ENCODE peak calls at places on chromosomes 13 and 19, in nine cellular contexts. N is astrocyte of the cerebellum, J is breast epithelium, C is keratinocyte, A is IMR-90, S is A549, P is stomach, X is thoracic aorta, F is psoas muscle. K is an unnamed sample.

GRCh38 chr13:105796081-105796480 is 739.4 kb downstream of the EFNB2 start:
- DNase-seq in S (no peak), N (no peak), J (no peak), C (no peak), X (no peak), P (no peak), F (no peak), A (no peak), K (no peak)

GRCh38 chr13:51605698-51606097 is 21.4 kb downstream of the WDFY2 start:
- DNase-seq in C (no peak), J (no peak), F (no peak), X (no peak), A (no peak), N (no peak), P (no peak), S (no peak), K (no peak)

GRCh38 chr19:1836458-1837221 is 11.6 kb downstream of the REXO1 start:
- DNase-seq in N (no peak), P (no peak), A (no peak), C (no peak), F (no peak), X (no peak), J (no peak), S (no peak), K (no peak)

GRCh38 chr13:23347601-23348000 is 85.9 kb downstream of the SACS start:
- DNase-seq in J (no peak), A (no peak), X (no peak), S (no peak), P (no peak), N (no peak), F (no peak), C (no peak), K (no peak)

GRCh38 chr19:13984186-13984585 is 21.9 kb downstream of the RFX1 start:
- DNase-seq in S (no peak), A (no peak), F (no peak), P (no peak), N (no peak), J (no peak), X (no peak), C (no peak), K (no peak)

GRCh38 chr13:103203750-103204330 is 137.6 kb upstream of the SLC10A2 start:
- DNase-seq in J (no peak), A (no peak), F (no peak), P (no peak), X (no peak), S (no peak), N (no peak), C (no peak), K (no peak)

GRCh38 chr13:110008816-110009215 is 222.4 kb upstream of the IRS2 start:
- DNase-seq in S (no peak), N (no peak), A (no peak), X (no peak), C (no peak), J (no peak), F (no peak), P (no peak), K (no peak)

GRCh38 chr13:41059466-41059865 is 1.8 kb upstream of the WBP4 start:
- DNase-seq in F (no peak), N (no peak), A (peak), X (no peak), S (no peak), P (no peak), C (no peak), J (no peak), K (no peak)

GRCh38 chr13:44322928-44323327 is 50.7 kb upstream of the SERP2 start:
- DNase-seq in X (no peak), P (no peak), J (no peak), F (no peak), N (no peak), A (no peak), C (no peak), S (no peak), K (no peak)

GRCh38 chr13:93776936-93777335 is 550.3 kb downstream of the GPC6 start:
- DNase-seq in S (no peak), J (no peak), A (peak), P (no peak), X (no peak), N (peak), C (no peak), F (no peak), K (peak)

GRCh38 chr13:112165712-112166111 is 98.8 kb downstream of the SOX1 start:
- DNase-seq in C (no peak), A (no peak), N (no peak), P (no peak), J (no peak), F (no peak), S (no peak), X (no peak), K (no peak)

GRCh38 chr13:105778196-105778595 is 757.3 kb downstream of the EFNB2 start:
- DNase-seq in J (no peak), F (no peak), C (no peak), N (peak), S (no peak), P (no peak), A (peak), X (no peak), K (peak)

GRCh38 chr19:7845390-7846179 is 15.6 kb downstream of the EVI5L start:
- DNase-seq in P (no peak), F (no peak), X (no peak), C (no peak), N (no peak), A (no peak), S (no peak), J (no peak), K (no peak)

GRCh38 chr19:44747739-44748425 is 626 bp upstream of the BCL3 start:
- DNase-seq in F (peak), P (peak), X (no peak), S (peak), C (no peak), A (peak), N (no peak), J (peak), K (peak)

GRCh38 chr19:738509-739128 is 12.3 kb upstream of the MISP start:
- DNase-seq in N (no peak), F (no peak), X (no peak), P (no peak), J (no peak), C (no peak), S (no peak), A (no peak), K (no peak)

GRCh38 chr13:77516342-77516789 is 19.1 kb upstream of the SCEL start:
- DNase-seq in P (no peak), S (no peak), J (no peak), N (no peak), A (peak), C (no peak), F (no peak), X (no peak), K (peak)

GRCh38 chr13:77853701-77854100 is 64.9 kb downstream of the EDNRB start:
- DNase-seq in F (no peak), S (no peak), A (no peak), N (no peak), P (no peak), X (no peak), C (no peak), J (no peak), K (no peak)

GRCh38 chr19:37964109-37964508 is 57.1 kb downstream of the SIPA1L3 start:
- DNase-seq in S (no peak), C (no peak), P (no peak), X (no peak), F (no peak), N (no peak), A (peak), J (no peak), K (no peak)

GRCh38 chr19:47471733-47472457 is at the start of gene SLC8A2:
- DNase-seq in N (peak), X (peak), P (peak), F (peak), S (peak), A (peak), J (no peak), C (peak), K (peak)

GRCh38 chr13:43203781-43204180 is 180.4 kb downstream of the DNAJC15 start:
- DNase-seq in X (no peak), J (no peak), F (no peak), C (no peak), A (no peak), N (no peak), S (no peak), P (no peak), K (no peak)

GRCh38 chr19:55625004-55625326 is 599 bp upstream of the ZNF784 start:
- DNase-seq in F (no peak), A (no peak), P (no peak), S (no peak), J (no peak), X (no peak), N (no peak), C (no peak), K (no peak)

DNA sequence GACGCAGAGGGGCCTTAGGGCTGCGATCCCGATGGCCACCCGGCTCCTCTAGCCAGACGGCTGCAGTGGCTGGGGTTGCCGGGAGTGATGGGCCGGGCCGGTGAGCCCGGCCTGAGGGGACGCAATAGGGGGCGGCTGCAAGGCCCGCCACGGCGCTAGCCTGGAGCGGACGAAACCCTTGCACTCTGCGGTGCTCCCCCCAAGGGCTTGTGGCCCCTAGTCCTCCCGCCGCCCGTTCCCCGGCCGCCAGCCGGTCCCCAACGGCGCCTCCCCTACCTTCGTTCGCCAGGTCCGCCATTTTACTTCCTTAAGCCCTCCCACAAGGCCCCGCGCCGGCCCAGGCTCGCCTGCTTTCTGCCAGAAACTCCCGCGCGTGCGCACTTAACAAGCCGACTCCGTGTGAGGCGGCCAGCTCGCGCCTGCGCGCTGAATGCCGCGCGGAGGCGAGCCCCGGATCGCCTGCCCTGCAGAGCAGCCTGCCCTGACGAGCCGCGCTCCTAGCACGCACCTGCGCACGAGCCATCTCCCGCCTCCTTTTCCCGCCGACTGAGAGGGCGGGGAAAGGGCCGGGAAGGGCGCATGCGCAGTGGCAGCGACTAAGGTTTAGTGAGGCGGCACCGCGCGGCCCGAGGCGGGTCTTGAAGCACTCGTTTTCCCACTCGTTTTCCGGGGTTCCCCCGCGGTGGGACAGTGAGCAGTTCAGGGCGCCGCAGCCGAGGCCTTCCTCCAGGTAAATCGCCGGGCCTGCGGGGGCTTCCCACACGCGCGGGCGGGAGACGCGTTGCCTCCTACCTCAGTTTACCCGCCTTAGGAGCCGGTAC is at the start of gene RANBP3:
- DNase-seq in X (peak), C (peak), J (peak), A (peak), N (peak), S (peak), F (peak), P (peak), K (peak)
- TF ChIP-seq CTCF in X (no peak), C (no peak), J (no peak), A (no peak), N (no peak), S (no peak), F (no peak), P (peak), K (no peak)

DNA sequence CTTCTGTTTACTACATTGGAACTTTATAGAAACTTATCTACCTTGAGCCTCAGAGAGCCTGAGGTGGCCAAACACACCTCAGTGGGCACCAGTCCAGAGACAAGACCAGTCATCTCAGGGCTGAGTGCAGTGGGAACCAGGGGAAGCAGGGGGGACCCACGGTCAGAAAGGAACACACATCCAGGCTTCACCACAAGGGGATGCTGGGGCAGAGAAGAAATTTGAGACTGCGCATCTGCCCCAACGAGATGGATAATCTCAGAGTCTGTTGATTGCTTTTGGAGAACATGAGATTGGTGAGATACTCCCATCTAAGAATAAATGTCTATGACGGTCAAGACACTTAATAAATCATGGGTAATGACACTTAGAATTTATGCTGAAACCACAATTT is 98.7 kb downstream of the DOCK9 start:
- DNase-seq in S (no peak), C (no peak), F (no peak), X (no peak), A (no peak), J (no peak), P (no peak), N (no peak), K (no peak)
- H3K4me3 ChIP-seq in S (no peak), C (no peak), F (no peak), X (no peak), A (no peak), J (no peak), P (no peak), N (no peak), K (no peak)

DNA sequence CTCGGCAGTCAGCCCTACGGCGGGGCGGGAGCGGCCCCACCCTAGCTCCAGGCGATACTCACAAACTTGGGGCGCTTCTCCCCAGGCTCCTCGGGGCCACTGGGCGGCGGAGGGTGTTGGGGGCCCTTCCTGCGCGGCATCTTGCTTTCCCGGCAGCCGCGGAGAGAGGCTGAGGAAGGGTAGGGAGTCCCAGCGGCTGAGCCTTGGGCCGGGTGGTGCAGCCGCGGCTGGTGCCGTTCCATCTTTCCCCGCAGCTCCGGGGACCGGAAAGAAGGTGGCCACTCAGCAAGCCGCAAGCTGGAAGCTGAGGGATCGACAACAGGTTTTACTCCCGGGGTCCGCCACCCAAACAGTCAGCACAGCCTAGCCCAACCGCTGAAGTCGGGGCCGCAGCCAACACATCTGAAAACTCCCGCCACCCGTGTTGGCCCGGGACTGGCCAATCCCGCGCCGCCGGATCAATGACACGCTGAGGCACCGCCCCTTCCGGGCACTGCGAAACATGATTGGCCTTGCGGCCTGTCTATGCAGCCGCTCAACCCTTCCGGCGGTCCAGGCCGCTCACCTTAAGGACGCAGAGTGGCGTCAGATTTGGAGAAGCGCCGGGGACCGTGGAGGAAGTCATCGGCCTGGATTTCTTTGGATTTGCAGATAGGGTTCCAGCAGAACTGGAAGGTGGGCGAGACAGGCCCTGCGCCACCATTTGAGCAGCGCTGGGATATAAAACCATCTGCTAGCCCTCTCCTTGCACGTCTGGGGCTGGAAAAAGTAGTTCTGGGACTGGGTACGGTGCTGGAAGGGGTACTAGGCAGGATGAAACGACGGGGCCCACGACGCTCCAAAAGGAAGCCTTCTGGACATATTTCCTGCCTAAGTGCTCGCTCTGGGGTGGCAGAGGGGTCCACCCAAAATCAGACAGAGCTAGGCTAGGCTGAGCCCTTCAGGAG is at the start of gene DIAPH3:
- DNase-seq in A (peak), N (peak), J (peak), C (peak), F (peak), S (peak), X (peak), P (peak), K (peak)
- TF ChIP-seq CTCF in A (no peak), N (no peak), J (no peak), C (no peak), F (no peak), S (no peak), X (no peak), P (no peak), K (no peak)

GRCh38 chr19:40136818-40137217 is 46.1 kb upstream of the ZNF780A start:
- DNase-seq in S (no peak), J (no peak), C (no peak), F (no peak), X (no peak), P (no peak), N (no peak), A (no peak), K (no peak)

GRCh38 chr19:40144151-40144550 is 47.1 kb upstream of the MAP3K10 start:
- DNase-seq in C (no peak), A (no peak), F (no peak), N (no peak), X (no peak), S (no peak), P (no peak), J (no peak), K (no peak)

GRCh38 chr19:40143612-40144011 is 47.6 kb upstream of the MAP3K10 start:
- DNase-seq in P (no peak), C (no peak), X (no peak), S (no peak), N (no peak), J (no peak), F (no peak), A (no peak), K (no peak)

GRCh38 chr19:40141546-40141945 is 49.7 kb upstream of the MAP3K10 start:
- DNase-seq in N (no peak), C (no peak), A (no peak), S (no peak), J (no peak), P (no peak), X (no peak), F (no peak), K (peak)

GRCh38 chr19:40139533-40140287 is 49.0 kb upstream of the ZNF780A start:
- DNase-seq in X (no peak), N (peak), C (no peak), J (no peak), A (peak), P (no peak), F (no peak), S (peak), K (peak)
- H3K4me3 ChIP-seq in X (no peak), N (no peak), C (no peak), J (no peak), A (no peak), P (no peak), F (no peak), S (no peak), K (no peak)

DNA sequence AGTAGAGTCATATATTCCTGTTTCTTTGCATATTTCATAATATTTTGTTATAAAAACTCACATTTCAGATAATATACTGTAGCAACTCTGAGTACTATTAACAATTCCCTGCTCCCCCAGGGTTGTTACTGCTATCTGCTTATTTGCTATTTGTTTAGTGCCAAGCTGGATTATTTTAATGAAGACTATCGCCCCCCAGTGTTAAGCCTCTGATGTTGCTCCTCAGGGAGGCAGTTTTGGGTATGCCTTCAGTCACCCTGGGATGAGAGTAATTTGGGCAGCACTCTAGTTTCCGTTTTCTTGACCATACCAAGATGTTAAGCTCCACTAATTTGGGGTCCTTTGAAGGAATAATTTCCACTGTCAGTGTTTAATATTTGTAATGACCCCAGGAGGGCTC is 46.0 kb downstream of the MICU2 start:
- DNase-seq in P (no peak), S (peak), N (no peak), C (no peak), A (no peak), J (no peak), X (no peak), F (no peak), K (peak)
- TF ChIP-seq CTCF in P (no peak), S (peak), N (peak), C (peak), A (peak), J (no peak), X (no peak), F (no peak), K (peak)

DNA sequence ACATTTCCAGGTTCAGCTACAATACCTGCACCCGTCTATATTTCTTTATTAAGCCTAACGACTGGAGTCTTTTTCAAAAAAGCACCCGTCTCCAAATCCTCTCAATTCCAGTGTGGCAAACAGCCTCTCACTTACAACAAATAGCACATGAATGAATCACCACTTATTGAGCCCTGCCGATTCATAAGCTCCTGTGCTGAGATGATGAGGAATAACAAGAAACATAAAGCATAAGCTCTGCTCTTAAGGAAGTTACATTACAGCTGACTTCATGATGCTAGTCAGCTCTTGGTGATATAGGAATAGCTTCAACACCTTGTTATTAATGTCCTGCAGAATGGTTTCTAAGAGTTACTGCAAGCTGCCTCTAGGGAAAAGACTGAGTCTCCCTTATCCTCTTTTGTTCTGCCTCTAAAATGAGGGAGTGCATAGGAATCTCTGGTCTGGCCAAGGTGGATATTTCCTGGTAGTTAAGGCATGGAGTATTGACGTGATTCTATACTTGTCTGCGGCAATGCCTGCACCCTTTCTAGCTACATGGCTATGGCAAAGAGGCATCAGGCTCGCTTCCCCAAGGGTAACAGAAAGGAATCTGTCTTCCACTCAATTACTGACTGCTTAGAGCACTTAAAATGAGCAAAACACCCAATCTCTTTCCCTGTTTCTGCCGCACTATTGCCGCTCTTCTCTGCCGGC is 195.7 kb downstream of the KLF12 start:
- DNase-seq in S (peak), A (peak), P (no peak), X (no peak), N (peak), J (no peak), C (peak), F (no peak), K (peak)
- H3K4me3 ChIP-seq in S (no peak), A (no peak), P (no peak), X (no peak), N (no peak), J (no peak), C (no peak), F (no peak), K (no peak)

GRCh38 chr19:5996598-5997320 is 18.8 kb upstream of the RANBP3 start:
- DNase-seq in A (no peak), F (no peak), J (no peak), S (no peak), P (no peak), N (no peak), X (no peak), C (no peak), K (no peak)

GRCh38 chr19:5996102-5996501 is 18.2 kb upstream of the RANBP3 start:
- DNase-seq in N (no peak), P (no peak), A (no peak), X (no peak), S (no peak), F (no peak), J (no peak), C (no peak), K (no peak)

GRCh38 chr19:5999693-6000092 is 21.8 kb upstream of the RANBP3 start:
- DNase-seq in S (no peak), A (no peak), J (no peak), F (no peak), P (no peak), N (no peak), X (no peak), C (no peak), K (no peak)

GRCh38 chr19:5995606-5996005 is 17.7 kb upstream of the RANBP3 start:
- DNase-seq in X (no peak), P (no peak), N (no peak), F (no peak), J (no peak), C (no peak), S (no peak), A (no peak), K (no peak)

GRCh38 chr19:5997371-5997770 is 19.4 kb upstream of the RANBP3 start:
- DNase-seq in C (no peak), X (no peak), P (no peak), J (no peak), N (no peak), F (no peak), A (no peak), S (no peak), K (no peak)
- TF ChIP-seq CTCF in C (peak), X (no peak), P (no peak), J (no peak), N (peak), F (no peak), A (no peak), S (no peak), K (peak)